ENCODE peak calls at places on chromosomes 16 and 17, in ten cellular contexts. F is RWPE2; C is HT-29; U is stimulated activated CD8-positive, alpha-beta memory T cell treated with anti-CD3 and anti-CD28 coated beads, Interleukin-15, amount 100 ng/mL, for 48 hours; N is tibial artery; P is cortex of kidney; Z is HuH-7.5; G is CMK; L is effector CD4-positive, alpha-beta T cell; K is activated B cell treated with CpG ODN at 0.5 μM for 24 hours. A is an unnamed sample.

GRCh38 chr17:29740017-29740416 is 117.3 kb upstream of the CORO6 start:
- DNase-seq in K (no peak), C (no peak), L (no peak), G (no peak), U (no peak), P (no peak), N (no peak), Z (peak), F (no peak), A (no peak)

GRCh38 chr17:50721194-50722010 is 2.0 kb downstream of the LUC7L3 start:
- DNase-seq in Z (no peak), K (no peak), G (no peak), L (peak), N (no peak), C (peak), U (no peak), F (no peak), P (no peak), A (no peak)

GRCh38 chr16:17265177-17265576 is 205.6 kb downstream of the XYLT1 start:
- DNase-seq in Z (no peak), P (no peak), C (no peak), U (no peak), N (no peak), L (no peak), F (no peak), K (no peak), G (no peak), A (no peak)

GRCh38 chr17:80731255-80731840 is 186.7 kb downstream of the RPTOR start:
- DNase-seq in F (no peak), C (no peak), K (no peak), G (no peak), U (no peak), P (no peak), Z (no peak), L (no peak), N (no peak), A (no peak)

GRCh38 chr17:49193513-49194296 is 16.7 kb downstream of the GNGT2 start:
- DNase-seq in L (no peak), C (peak), Z (no peak), N (peak), P (no peak), F (no peak), U (no peak), K (peak), G (no peak), A (no peak)

GRCh38 chr16:89395150-89396142 is 94.9 kb downstream of the ANKRD11 start:
- DNase-seq in C (peak), L (no peak), U (no peak), N (peak), Z (peak), F (peak), G (no peak), P (no peak), K (no peak), A (peak)

GRCh38 chr16:51392651-51393187 is 241.6 kb upstream of the SALL1 start:
- DNase-seq in U (no peak), C (no peak), L (no peak), G (no peak), K (no peak), N (peak), Z (no peak), F (no peak), P (no peak), A (no peak)

GRCh38 chr17:73017653-73018052 is 74.8 kb downstream of the SLC39A11 start:
- DNase-seq in F (no peak), G (no peak), K (no peak), P (no peak), C (no peak), U (no peak), L (no peak), Z (no peak), N (no peak), A (no peak)

GRCh38 chr17:68398731-68399637 is 58.3 kb downstream of the WIPI1 start:
- DNase-seq in N (peak), F (no peak), Z (peak), P (no peak), C (peak), K (peak), G (peak), U (peak), L (no peak), A (no peak)

GRCh38 chr17:78239489-78239931 is 8.1 kb downstream of the TMEM235 start:
- DNase-seq in K (no peak), C (no peak), U (no peak), L (no peak), P (no peak), G (no peak), N (no peak), Z (no peak), F (no peak), A (no peak)

GRCh38 chr17:28610372-28610771 is 3.6 kb downstream of the RSKR start:
- DNase-seq in C (no peak), N (no peak), F (no peak), K (no peak), L (no peak), Z (no peak), P (no peak), G (no peak), U (no peak), A (peak)

GRCh38 chr17:9520649-9521435 is 54.8 kb downstream of the STX8 start:
- DNase-seq in Z (no peak), P (no peak), N (no peak), F (no peak), K (no peak), L (no peak), U (no peak), C (no peak), G (no peak), A (no peak)

GRCh38 chr17:70558821-70559220 is 389.5 kb downstream of the KCNJ2 start:
- DNase-seq in K (no peak), N (no peak), U (no peak), P (no peak), Z (no peak), G (peak), C (no peak), L (no peak), F (no peak), A (no peak)

GRCh38 chr16:8905795-8906591 is 23.8 kb downstream of the LITAFD start:
- DNase-seq in G (no peak), P (no peak), U (no peak), C (no peak), F (no peak), Z (no peak), K (no peak), N (no peak), L (no peak), A (no peak)

GRCh38 chr16:61831351-61831933 is 204.8 kb downstream of the CDH8 start:
- DNase-seq in F (no peak), K (no peak), L (no peak), Z (no peak), N (no peak), G (no peak), U (no peak), P (no peak), C (no peak), A (no peak)

GRCh38 chr16:30032083-30032819 is 1.2 kb upstream of the TLCD3B start:
- DNase-seq in P (no peak), F (no peak), C (peak), U (peak), N (no peak), L (peak), Z (peak), G (no peak), K (no peak), A (no peak)